ENCODE peak calls at places on chromosome 13, in four cellular contexts. J, S, C and N are unnamed samples.
A peak's percentile ranks its signal among the peaks of the same experiment; 100 is the strongest.

GRCh38 chr13:46016216-46016615 is 36.3 kb downstream of the ZC3H13 start:
- DNase-seq in S (no peak), C (no peak), J (no peak), N (no peak)

GRCh38 chr13:24161010-24161775 is 673 bp downstream of the SPATA13 start:
- DNase-seq in J (peak; percentile 49), S (no peak), C (peak; percentile 37), N (peak; percentile 40)

GRCh38 chr13:109479534-109479933 is 306.8 kb downstream of the IRS2 start:
- DNase-seq in C (no peak), J (no peak), S (no peak), N (no peak)

GRCh38 chr13:30851697-30852096 is 54.4 kb upstream of the MEDAG start:
- DNase-seq in J (no peak), C (no peak), S (no peak), N (no peak)

GRCh38 chr13:95552539-95553270 is at the start of gene CLDN10:
- DNase-seq in J (no peak), C (no peak), S (no peak), N (no peak)

GRCh38 chr13:24135674-24136300 is 24.7 kb upstream of the SPATA13 start:
- DNase-seq in C (peak; percentile 42), S (no peak), J (peak; percentile 48), N (no peak)

GRCh38 chr13:113291997-113292862 is 4.8 kb upstream of the LAMP1 start:
- DNase-seq in C (peak; percentile 43), J (peak; percentile 29), S (no peak), N (peak; percentile 74)

GRCh38 chr13:101515504-101515903 is 63.0 kb downstream of the ITGBL1 start:
- DNase-seq in S (no peak), J (no peak), C (no peak), N (no peak)

GRCh38 chr13:35987572-35988513 is 143.3 kb downstream of the DCLK1 start:
- DNase-seq in J (no peak), S (no peak), C (no peak), N (no peak)

GRCh38 chr13:108860418-108860817 is 231.0 kb downstream of the MYO16 start:
- DNase-seq in J (no peak), S (no peak), C (no peak), N (no peak)

GRCh38 chr13:113764793-113765190 is 5.8 kb downstream of the TMEM255B start:
- DNase-seq in J (no peak), C (no peak), S (no peak), N (no peak)

GRCh38 chr13:58324130-58324529 is 692.6 kb downstream of the PCDH17 start:
- DNase-seq in C (peak; percentile 15), S (no peak), J (no peak), N (no peak)

GRCh38 chr13:50584856-50585580 is 258.5 kb downstream of the DLEU7 start:
- DNase-seq in J (no peak), C (no peak), S (peak; percentile 89), N (no peak)

GRCh38 chr13:75685239-75685697 is 49.1 kb downstream of the LMO7 start:
- DNase-seq in J (peak; percentile 71), C (peak; percentile 81), S (no peak), N (peak; percentile 16)

GRCh38 chr13:106526748-106527488 is 8.5 kb downstream of the EFNB2 start:
- DNase-seq in C (no peak), S (no peak), J (no peak), N (no peak)

GRCh38 chr13:113670541-113670940 is 3.5 kb downstream of the GRK1 start:
- DNase-seq in S (no peak), J (no peak), C (no peak), N (no peak)

GRCh38 chr13:48400090-48400694 is 12.7 kb downstream of the LPAR6 start:
- DNase-seq in C (no peak), S (no peak), J (peak; percentile 26), N (no peak)

GRCh38 chr13:40377783-40378182 is 288.7 kb downstream of the FOXO1 start:
- DNase-seq in S (no peak), J (no peak), C (peak; percentile 48), N (no peak)

GRCh38 chr13:79870123-79870522 is 389.2 kb downstream of the NDFIP2 start:
- DNase-seq in S (no peak), C (peak; percentile 49), J (no peak), N (no peak)

GRCh38 chr13:51067376-51068125 is 43.5 kb downstream of the C13orf42 start:
- DNase-seq in C (peak; percentile 12), S (no peak), J (no peak), N (no peak)

GRCh38 chr13:112057736-112058518 is 9.0 kb upstream of the SOX1 start:
- DNase-seq in S (no peak), J (no peak), C (no peak), N (no peak)
- TF ChIP-seq EZH2 in S (peak; percentile 85), J (no peak), C (no peak), N (no peak)

GRCh38 chr13:27967736-27968315 is 1.3 kb downstream of the CDX2 start:
- DNase-seq in J (no peak), C (no peak), S (no peak), N (no peak)
- TF ChIP-seq EZH2 in J (peak; percentile 95), C (peak; percentile 76), S (no peak), N (no peak)

GRCh38 chr13:104565888-104566287 is 1499.7 kb upstream of the SLC10A2 start:
- DNase-seq in S (no peak), J (no peak), C (no peak), N (no peak)
- TF ChIP-seq EZH2 in S (no peak), J (no peak), C (no peak), N (no peak)

DNA sequence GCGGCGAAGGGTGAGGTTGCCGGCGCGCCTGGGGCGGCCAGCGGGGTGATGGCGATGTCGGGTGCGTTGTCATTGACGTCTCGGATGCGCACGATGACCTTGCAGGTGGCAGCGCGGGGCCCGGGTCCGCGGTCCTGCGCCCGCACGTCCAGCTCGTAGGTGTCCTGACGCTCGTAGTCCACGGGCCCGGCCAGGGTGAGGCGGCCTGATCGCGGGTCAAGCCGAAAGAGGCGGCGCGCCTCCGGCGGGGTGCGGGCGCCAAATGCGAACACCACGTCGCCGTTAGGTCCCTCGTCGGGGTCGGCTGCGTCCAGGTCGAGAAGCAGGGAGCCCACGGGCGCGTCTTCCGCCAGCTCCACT is 1.1 kb downstream of the PCDH8 start:
- DNase-seq in C (no peak), J (no peak), S (no peak), N (no peak)
- TF ChIP-seq EZH2 in C (no peak), J (no peak), S (no peak), N (no peak)

DNA sequence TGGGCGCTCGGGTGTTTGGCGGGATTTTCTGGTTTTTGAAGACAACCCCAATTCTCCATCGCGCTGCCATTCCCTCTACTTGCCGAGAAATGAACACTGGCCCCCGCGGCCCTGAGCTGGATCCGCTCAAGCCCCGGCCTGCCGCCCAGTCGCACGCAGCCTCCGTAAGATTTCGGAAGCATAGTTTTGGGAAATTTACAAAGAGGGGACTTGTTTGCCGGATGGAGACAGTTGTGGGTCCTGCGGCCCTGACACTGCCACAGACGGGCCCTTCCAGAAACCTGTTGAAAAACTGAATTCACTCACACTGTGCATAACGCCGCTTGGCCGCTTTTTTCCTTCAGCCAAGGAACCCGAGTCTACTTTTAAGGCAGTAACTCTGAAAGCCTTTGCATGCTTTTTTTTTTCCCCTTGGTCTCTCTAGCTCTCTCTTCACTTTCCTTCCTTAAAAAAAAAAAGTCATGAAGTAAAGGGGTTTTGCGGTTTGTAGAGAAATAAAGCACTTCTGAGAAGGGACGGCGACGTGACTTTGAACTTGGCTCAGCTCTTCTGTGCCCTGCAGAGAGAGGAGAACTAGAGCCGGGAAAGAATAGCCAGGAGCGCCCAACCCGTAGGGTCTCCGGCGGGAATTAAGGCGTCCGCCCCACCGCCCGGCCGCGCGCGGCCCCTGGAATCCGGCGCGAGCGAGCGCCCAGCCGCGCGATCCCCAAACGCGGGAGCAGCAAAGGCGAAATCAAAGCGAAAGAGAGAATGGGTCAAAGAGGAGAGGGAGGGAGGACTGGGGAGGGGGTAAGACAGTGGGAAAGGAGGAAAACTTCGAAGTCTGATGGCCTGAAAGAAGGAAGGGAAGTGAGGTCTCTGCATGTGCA is 3.4 kb upstream of the ZIC2 start:
- DNase-seq in C (no peak), J (no peak), S (no peak), N (no peak)
- TF ChIP-seq EZH2 in C (peak; percentile 43), J (no peak), S (no peak), N (no peak)

GRCh38 chr13:27924529-27925141 is 4.8 kb downstream of the PDX1 start:
- DNase-seq in J (no peak), C (no peak), S (no peak), N (no peak)
- TF ChIP-seq EZH2 in J (no peak), C (no peak), S (peak; percentile 84), N (no peak)